ENCODE peak calls at places on chromosomes 4 and X, in six cellular contexts. Y is stomach, X is tibial nerve, H is esophagus squamous epithelium, Q is Peyer's patch, A is adrenal gland. B is an unnamed sample.

GRCh38 chr4:140091305-140091704 is 62.7 kb downstream of the MAML3 start:
- DNase-seq in Y (no peak), X (no peak), H (no peak), Q (no peak), A (no peak), B (no peak)

GRCh38 chr4:176769519-176769918 is 23.2 kb downstream of the VEGFC start:
- DNase-seq in Y (no peak), X (no peak), H (no peak), Q (no peak), A (peak), B (no peak)

GRCh38 chrX:109954333-109954732 is 48.6 kb upstream of the TMEM164 start:
- DNase-seq in Y (no peak), X (no peak), H (no peak), Q (no peak), A (no peak), B (no peak)

GRCh38 chr4:41256131-41256739 is 493 bp upstream of the UCHL1 start:
- DNase-seq in Y (no peak), X (no peak), H (no peak), Q (no peak), A (no peak), B (no peak)

GRCh38 chr4:94917146-94917545 is 159.4 kb downstream of the BMPR1B start:
- DNase-seq in Y (no peak), X (no peak), H (no peak), Q (no peak), A (no peak), B (no peak)

GRCh38 chr4:25560605-25561004 is 95.0 kb upstream of the SLC34A2 start:
- DNase-seq in Y (peak), X (no peak), H (no peak), Q (no peak), A (no peak), B (no peak)

GRCh38 chr4:82372502-82372873 is 1.3 kb downstream of the HNRNPD start:
- DNase-seq in Y (peak), X (no peak), H (no peak), Q (no peak), A (peak), B (no peak)

GRCh38 chr4:108449139-108449538 is 171.2 kb upstream of the RPL34 start:
- DNase-seq in Y (no peak), X (no peak), H (no peak), Q (no peak), A (no peak), B (no peak)

GRCh38 chr4:23364167-23364566 is 525.7 kb downstream of the PPARGC1A start:
- DNase-seq in Y (no peak), X (no peak), H (no peak), Q (no peak), A (no peak), B (no peak)

GRCh38 chr4:38164346-38164745 is 204.1 kb downstream of the PTTG2 start:
- DNase-seq in Y (no peak), X (no peak), H (no peak), Q (no peak), A (no peak), B (no peak)

GRCh38 chr4:1246901-1247810 is 1.8 kb downstream of the CTBP1 start:
- DNase-seq in Y (no peak), X (no peak), H (no peak), Q (peak), A (peak), B (peak)

GRCh38 chr4:133808151-133808550 is 393.4 kb downstream of the PABPC4L start:
- DNase-seq in Y (no peak), X (no peak), H (no peak), Q (no peak), A (no peak), B (no peak)

GRCh38 chr4:42104521-42104920 is 47.9 kb downstream of the BEND4 start:
- DNase-seq in Y (no peak), X (no peak), H (no peak), Q (no peak), A (no peak), B (no peak)

GRCh38 chr4:68591204-68591603 is 15.1 kb upstream of the UGT2B17 start:
- DNase-seq in Y (no peak), X (no peak), H (no peak), Q (no peak), A (no peak), B (no peak)

GRCh38 chrX:53441531-53442321 is 7.6 kb upstream of the HSD17B10 start:
- DNase-seq in Y (peak), X (peak), H (peak), Q (peak), A (peak), B (peak)

GRCh38 chrX:132584936-132585335 is 96.1 kb upstream of the MBNL3 start:
- DNase-seq in Y (no peak), X (no peak), H (no peak), Q (no peak), A (no peak), B (no peak)

GRCh38 chr4:90906239-90906638 is 779.0 kb downstream of the CCSER1 start:
- DNase-seq in Y (no peak), X (no peak), H (no peak), Q (no peak), A (no peak), B (no peak)

GRCh38 chrX:96453139-96453538 is 231.5 kb upstream of the DIAPH2 start:
- DNase-seq in Y (no peak), X (no peak), H (no peak), Q (no peak), A (no peak), B (no peak)

GRCh38 chr4:106312377-106312776 is 3.6 kb downstream of the TBCK start:
- DNase-seq in Y (no peak), X (no peak), H (no peak), Q (no peak), A (no peak), B (no peak)

GRCh38 chr4:154618708-154619315 is 6.4 kb upstream of the FGG start:
- DNase-seq in Y (peak), X (no peak), H (no peak), Q (peak), A (peak), B (no peak)

GRCh38 chr4:4420421-4420820 is 33.5 kb downstream of the NSG1 start:
- DNase-seq in Y (no peak), X (no peak), H (no peak), Q (no peak), A (no peak), B (no peak)

GRCh38 chr4:103853627-103854026 is 133.8 kb upstream of the TACR3 start:
- DNase-seq in Y (no peak), X (no peak), H (no peak), Q (no peak), A (no peak), B (no peak)

GRCh38 chr4:135122457-135122856 is 920.9 kb upstream of the PABPC4L start:
- DNase-seq in Y (no peak), X (no peak), H (no peak), Q (no peak), A (no peak), B (no peak)

GRCh38 chrX:147735364-147735763 is 176.4 kb upstream of the FMR1 start:
- DNase-seq in Y (no peak), X (no peak), H (no peak), Q (no peak), A (no peak), B (no peak)

GRCh38 chr4:17385403-17385802 is 126.5 kb downstream of the QDPR start:
- DNase-seq in Y (no peak), X (no peak), H (no peak), Q (no peak), A (peak), B (no peak)

GRCh38 chrX:30309139-30309571 is at the start of gene NR0B1:
- DNase-seq in Y (no peak), X (no peak), H (no peak), Q (no peak), A (peak), B (no peak)

GRCh38 chrX:153371256-153371655 is 29.9 kb downstream of the PNMA6E start:
- DNase-seq in Y (no peak), X (no peak), H (no peak), Q (no peak), A (no peak), B (no peak)

GRCh38 chr4:166366012-166366411 is 493.0 kb downstream of the TLL1 start:
- DNase-seq in Y (no peak), X (no peak), H (no peak), Q (no peak), A (no peak), B (no peak)

GRCh38 chr4:102163404-102164140 is 181.7 kb downstream of the SLC39A8 start:
- DNase-seq in Y (no peak), X (no peak), H (no peak), Q (no peak), A (no peak), B (no peak)

GRCh38 chr4:154854362-154854761 is 73.3 kb downstream of the RBM46 start:
- DNase-seq in Y (no peak), X (no peak), H (no peak), Q (no peak), A (no peak), B (no peak)

GRCh38 chr4:16505726-16506125 is 279.5 kb upstream of the TAPT1 start:
- DNase-seq in Y (no peak), X (no peak), H (no peak), Q (no peak), A (no peak), B (no peak)

GRCh38 chr4:156957558-156957957 is 14.0 kb downstream of the PDGFC start:
- DNase-seq in Y (no peak), X (no peak), H (no peak), Q (no peak), A (no peak), B (no peak)

GRCh38 chr4:158410272-158410671 is 111.4 kb upstream of the RXFP1 start:
- DNase-seq in Y (no peak), X (no peak), H (no peak), Q (no peak), A (no peak), B (no peak)
- TF ChIP-seq CTCF in Y (no peak), X (no peak), H (no peak), Q (no peak), A (no peak), B (no peak)

GRCh38 chrX:48918303-48918643 is 551 bp downstream of the PIM2 start:
- DNase-seq in Y (no peak), X (no peak), H (peak), Q (no peak), A (no peak), B (no peak)

GRCh38 chrX:48919360-48919821 is 567 bp upstream of the PIM2 start:
- DNase-seq in Y (no peak), X (no peak), H (no peak), Q (no peak), A (no peak), B (no peak)

GRCh38 chrX:48914593-48915493 is 3.4 kb upstream of the SLC35A2 start:
- DNase-seq in Y (no peak), X (no peak), H (no peak), Q (no peak), A (no peak), B (no peak)

GRCh38 chrX:48918644-48919340 is at the start of gene PIM2:
- DNase-seq in Y (peak), X (peak), H (peak), Q (peak), A (peak), B (peak)

GRCh38 chrX:48917139-48917980 is 1.5 kb downstream of the PIM2 start:
- DNase-seq in Y (peak), X (peak), H (peak), Q (peak), A (peak), B (peak)
- TF ChIP-seq POLR2A in Y (no peak), X (no peak), H (no peak), Q (no peak), A (peak), B (no peak)

GRCh38 chrX:2501246-2502102 is 698 bp upstream of the DHRSX start:
- DNase-seq in Y (peak), X (no peak), H (no peak), Q (no peak), A (no peak), B (peak)
- H3K4me3 ChIP-seq in Y (peak), X (no peak), H (peak), Q (peak), A (no peak), B (no peak)

GRCh38 chrX:47645530-47645929 is 4.8 kb downstream of the ELK1 start:
- DNase-seq in Y (no peak), X (no peak), H (no peak), Q (no peak), A (peak), B (no peak)

GRCh38 chrX:47648376-47648775 is 2.0 kb downstream of the ELK1 start:
- DNase-seq in Y (no peak), X (no peak), H (no peak), Q (no peak), A (no peak), B (no peak)

GRCh38 chrX:47646636-47647035 is 3.7 kb downstream of the ELK1 start:
- DNase-seq in Y (no peak), X (no peak), H (no peak), Q (no peak), A (no peak), B (no peak)

GRCh38 chrX:47644557-47645091 is 5.7 kb downstream of the ELK1 start:
- DNase-seq in Y (no peak), X (no peak), H (no peak), Q (no peak), A (no peak), B (no peak)

DNA sequence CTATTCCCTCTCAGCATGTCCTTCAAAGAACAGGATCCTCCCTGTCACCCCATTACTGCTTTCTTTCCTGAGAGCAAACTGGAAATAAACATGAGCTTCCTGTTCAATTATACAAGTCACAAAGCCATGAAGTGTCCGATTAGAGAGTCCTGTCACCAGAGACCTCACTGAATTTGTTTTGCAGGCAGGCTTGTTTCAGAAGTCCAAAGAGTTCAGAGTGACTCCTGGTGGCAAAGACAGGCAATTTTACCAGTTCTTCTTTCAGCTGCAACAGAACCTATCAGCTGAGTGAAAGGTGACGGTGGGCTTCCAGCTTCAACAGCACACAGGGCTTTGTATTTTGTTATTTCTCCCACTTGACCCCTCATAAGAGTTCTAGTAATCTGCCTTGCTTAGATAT is 6.4 kb downstream of the ELK1 start:
- DNase-seq in Y (no peak), X (no peak), H (no peak), Q (no peak), A (no peak), B (no peak)
- TF ChIP-seq CTCF in Y (no peak), X (no peak), H (peak), Q (no peak), A (peak), B (no peak)

DNA sequence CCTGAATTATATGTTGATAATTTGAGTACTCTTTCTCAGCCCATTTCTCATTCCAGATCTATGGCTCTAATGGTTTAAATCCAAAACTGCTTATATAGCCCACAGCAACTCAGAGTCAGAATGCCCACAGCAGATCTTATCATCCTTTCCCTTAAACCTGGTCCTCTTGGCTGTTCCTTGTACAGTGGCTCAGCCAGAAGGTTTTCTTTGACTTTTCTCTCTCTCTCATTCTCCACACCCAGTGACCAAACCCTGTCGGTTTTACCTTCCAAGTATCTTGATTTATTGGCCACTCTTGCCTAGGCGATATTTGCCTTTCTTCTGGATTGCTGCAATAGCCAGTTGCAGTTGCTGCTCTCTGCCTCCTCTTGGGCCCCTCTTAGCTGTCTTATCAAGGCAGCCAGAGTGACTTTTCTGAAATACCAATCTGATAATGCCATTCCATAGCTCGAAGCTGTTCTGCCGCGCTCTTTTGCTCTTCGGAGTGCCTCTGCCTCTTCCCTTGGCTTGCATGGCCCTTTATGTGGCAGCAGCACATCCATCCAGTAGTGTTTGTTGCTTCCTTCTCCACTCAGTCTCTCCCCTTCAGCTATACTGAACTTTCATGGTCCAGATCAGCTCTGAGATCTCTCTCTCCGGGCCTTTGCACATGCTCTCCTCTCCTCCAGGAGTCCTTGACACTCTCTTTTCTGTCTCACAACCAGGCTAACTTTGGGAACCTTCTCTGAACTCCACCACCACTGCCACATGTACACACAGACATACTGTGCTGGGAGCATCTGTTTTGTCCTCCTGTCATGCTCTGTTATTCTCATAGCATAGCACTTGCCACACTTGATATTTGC is 11.8 kb downstream of the GAB1 start:
- DNase-seq in Y (no peak), X (no peak), H (no peak), Q (no peak), A (no peak), B (no peak)
- TF ChIP-seq POLR2A in Y (no peak), X (no peak), H (no peak), Q (no peak), A (no peak), B (no peak)

DNA sequence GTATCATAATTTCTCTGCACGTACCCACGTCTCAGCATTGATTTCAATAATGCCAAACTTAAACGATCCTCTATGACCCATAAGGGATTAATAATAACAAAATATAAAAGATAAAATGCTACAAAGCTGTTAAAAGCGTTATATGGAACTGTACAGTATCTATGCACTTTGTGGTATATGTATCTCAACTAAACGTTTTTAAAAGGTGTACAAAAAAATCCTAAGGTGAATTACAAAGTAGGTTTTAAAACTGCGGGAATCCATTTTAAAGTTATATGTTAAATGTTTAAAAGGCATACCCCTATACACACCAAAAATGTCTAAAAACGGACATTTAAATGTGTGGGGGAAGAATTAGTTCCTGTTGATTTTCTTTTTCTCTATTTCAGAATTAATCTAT is 860 bp downstream of the ZNF182 start:
- DNase-seq in Y (no peak), X (no peak), H (no peak), Q (no peak), A (no peak), B (no peak)
- H3K4me3 ChIP-seq in Y (peak), X (peak), H (peak), Q (peak), A (peak), B (no peak)

GRCh38 chr4:20255823-20256222 is 4.1 kb downstream of the SLIT2 start:
- DNase-seq in Y (no peak), X (no peak), H (no peak), Q (no peak), A (no peak), B (no peak)
- TF ChIP-seq CTCF in Y (no peak), X (no peak), H (no peak), Q (no peak), A (no peak), B (no peak)

DNA sequence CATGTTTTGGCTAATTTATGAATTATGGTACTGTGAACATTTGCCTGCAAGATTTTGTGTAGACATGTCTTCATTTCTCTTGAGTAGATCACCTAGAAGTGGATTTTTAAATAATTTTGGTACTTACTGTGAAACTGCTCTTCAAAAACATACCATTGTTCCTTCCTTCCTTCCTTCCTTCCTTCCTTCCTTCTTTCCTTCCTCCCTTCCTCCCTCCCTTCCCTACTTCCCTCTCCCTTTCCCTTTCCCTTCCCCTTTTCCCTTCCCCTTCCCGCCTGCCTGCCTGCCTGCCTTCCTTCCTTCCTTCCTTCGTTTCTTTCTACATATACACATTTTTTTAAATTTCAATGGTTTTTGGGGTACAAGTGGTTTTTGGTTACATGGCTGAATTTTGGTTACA is 63.4 kb downstream of the HTT start:
- DNase-seq in Y (no peak), X (no peak), H (no peak), Q (no peak), A (no peak), B (no peak)
- TF ChIP-seq POLR2A in Y (no peak), X (no peak), H (no peak), Q (no peak), A (no peak), B (no peak)

GRCh38 chrX:107508925-107509324 is 59.5 kb downstream of the FRMPD3 start:
- DNase-seq in Y (no peak), X (no peak), H (no peak), Q (no peak), A (no peak), B (peak)

GRCh38 chrX:107505223-107505622 is 55.8 kb downstream of the FRMPD3 start:
- DNase-seq in Y (no peak), X (no peak), H (no peak), Q (no peak), A (no peak), B (peak)

GRCh38 chrX:107506596-107507031 is 57.2 kb downstream of the FRMPD3 start:
- DNase-seq in Y (no peak), X (no peak), H (no peak), Q (no peak), A (no peak), B (peak)

GRCh38 chrX:107507093-107507743 is 57.8 kb downstream of the FRMPD3 start:
- DNase-seq in Y (no peak), X (no peak), H (no peak), Q (no peak), A (no peak), B (no peak)

GRCh38 chrX:107507744-107508117 is 58.3 kb downstream of the FRMPD3 start:
- DNase-seq in Y (no peak), X (no peak), H (no peak), Q (no peak), A (no peak), B (no peak)
- H3K4me3 ChIP-seq in Y (no peak), X (no peak), H (peak), Q (no peak), A (no peak), B (no peak)

B was measured in lower leg skin.